ENCODE peak calls at places on chromosomes 13 and 19, in five cellular contexts. J, Y, K, U and L are unnamed samples.

GRCh38 chr19:17490411-17490810 is 20.1 kb downstream of the SLC27A1 start:
- DNase-seq in J (no peak), U (no peak), Y (no peak), K (no peak), L (no peak)

GRCh38 chr13:35139591-35139990 is 197.5 kb downstream of the NBEA start:
- DNase-seq in U (no peak), Y (no peak), K (peak), J (peak), L (no peak)

GRCh38 chr13:25421602-25422001 is 49.8 kb downstream of the ATP8A2 start:
- DNase-seq in K (no peak), U (no peak), J (no peak), Y (no peak), L (no peak)

GRCh38 chr19:5661483-5661882 is 18.8 kb downstream of the MICOS13 start:
- DNase-seq in J (no peak), Y (no peak), U (no peak), K (no peak), L (no peak)

GRCh38 chr13:98540476-98540875 is 36.4 kb downstream of the STK24 start:
- DNase-seq in U (no peak), Y (no peak), J (peak), K (no peak), L (no peak)

GRCh38 chr19:35119091-35119490 is 3.5 kb downstream of the FXYD3 start:
- DNase-seq in Y (no peak), U (no peak), K (no peak), J (no peak), L (no peak)

GRCh38 chr13:113671066-113672001 is 4.3 kb downstream of the GRK1 start:
- DNase-seq in U (no peak), Y (peak), K (no peak), J (no peak), L (no peak)

GRCh38 chr13:106114981-106115554 is 420.4 kb downstream of the EFNB2 start:
- DNase-seq in Y (no peak), K (no peak), U (peak), J (peak), L (no peak)

GRCh38 chr19:13784731-13785452 is 10.4 kb upstream of the ZSWIM4 start:
- DNase-seq in J (peak), U (no peak), K (peak), Y (peak), L (peak)

GRCh38 chr19:56069642-56070041 is 51.5 kb downstream of the ZNF787 start:
- DNase-seq in K (no peak), U (no peak), Y (no peak), J (no peak), L (no peak)

GRCh38 chr13:107835339-107836018 is 379.9 kb downstream of the LIG4 start:
- DNase-seq in Y (no peak), U (peak), K (no peak), J (peak), L (no peak)

GRCh38 chr13:83819611-83820010 is 62.7 kb downstream of the SLITRK1 start:
- DNase-seq in K (no peak), Y (no peak), U (no peak), J (peak), L (no peak)

GRCh38 chr19:35380450-35381124 is 9.7 kb downstream of the GPR42 start:
- DNase-seq in U (no peak), K (no peak), Y (no peak), J (no peak), L (no peak)

GRCh38 chr19:33670398-33670797 is 48.6 kb downstream of the CHST8 start:
- DNase-seq in U (no peak), J (no peak), K (no peak), Y (no peak), L (no peak)

GRCh38 chr13:90261343-90261742 is 1086.1 kb upstream of the MIR17HG start:
- DNase-seq in U (no peak), Y (no peak), K (no peak), J (no peak), L (no peak)

GRCh38 chr13:29362849-29363604 is 232.5 kb downstream of the SLC7A1 start:
- DNase-seq in Y (no peak), U (peak), K (peak), J (peak), L (peak)

GRCh38 chr13:104114111-104114510 is 1047.9 kb upstream of the SLC10A2 start:
- DNase-seq in J (no peak), U (no peak), K (no peak), Y (no peak), L (no peak)

GRCh38 chr19:28039677-28040381 is 1173.1 kb downstream of the UQCRFS1 start:
- DNase-seq in U (no peak), Y (no peak), J (peak), K (no peak), L (no peak)

GRCh38 chr13:20024706-20025105 is 66.2 kb downstream of the ZMYM2 start:
- DNase-seq in K (no peak), U (no peak), J (no peak), Y (no peak), L (no peak)

GRCh38 chr19:3253270-3253669 is 28.8 kb downstream of the CELF5 start:
- DNase-seq in J (no peak), K (no peak), U (no peak), Y (no peak), L (no peak)

GRCh38 chr13:48448963-48449614 is 36.2 kb upstream of the LPAR6 start:
- DNase-seq in U (peak), Y (no peak), K (no peak), J (peak), L (no peak)

GRCh38 chr19:49682274-49682673 is 5.2 kb downstream of the PRMT1 start:
- DNase-seq in Y (no peak), K (no peak), U (no peak), J (no peak), L (no peak)

GRCh38 chr13:27775943-27776342 is 16.3 kb upstream of the GSX1 start:
- DNase-seq in K (no peak), Y (no peak), U (no peak), J (no peak), L (no peak)

GRCh38 chr13:66933994-66934393 is 296.1 kb downstream of the PCDH9 start:
- DNase-seq in Y (no peak), K (no peak), J (peak), U (peak), L (no peak)

GRCh38 chr13:113043001-113043630 is 62.5 kb upstream of the F7 start:
- DNase-seq in K (no peak), U (no peak), Y (no peak), J (no peak), L (no peak)

GRCh38 chr19:9565900-9566705 is 18.2 kb downstream of the ZNF121 start:
- DNase-seq in J (peak), U (no peak), Y (no peak), K (no peak), L (no peak)

GRCh38 chr13:98664047-98664446 is 87.1 kb upstream of the STK24 start:
- DNase-seq in Y (no peak), U (no peak), K (no peak), J (peak), L (no peak)

GRCh38 chr13:51590966-51591627 is 6.8 kb downstream of the WDFY2 start:
- DNase-seq in Y (no peak), J (peak), K (no peak), U (peak), L (no peak)